ENCODE peak calls at places on chromosome 2, in nine cellular contexts. L is transverse colon, N is body of pancreas, J is thyroid gland, S is suprapubic skin, T is A549, O is ovary, V is stomach, K is esophagus squamous epithelium. M is an unnamed sample.

GRCh38 chr2:234243871-234244565 is 193.5 kb downstream of the SPP2 start:
- DNase-seq in L (no peak), N (no peak), J (no peak), S (no peak), T (no peak), O (no peak), V (no peak), K (no peak), M (no peak)

GRCh38 chr2:79393806-79394484 is 118.9 kb upstream of the CTNNA2 start:
- DNase-seq in L (no peak), N (no peak), J (no peak), S (no peak), T (no peak), O (no peak), V (no peak), K (no peak), M (no peak)

GRCh38 chr2:26721267-26722032 is 28.9 kb downstream of the KCNK3 start:
- DNase-seq in L (peak; percentile 37), N (peak; percentile 90), J (peak; percentile 52), S (no peak), T (peak; percentile 80), O (peak; percentile 27), V (peak; percentile 84), K (no peak), M (no peak)

GRCh38 chr2:152716805-152717241 is 438 bp downstream of the PRPF40A start:
- DNase-seq in L (peak; percentile 35), N (no peak), J (peak; percentile 6), S (no peak), T (peak; percentile 14), O (peak; percentile 44), V (no peak), K (no peak), M (peak; percentile 13)

GRCh38 chr2:25227576-25227975 is 59.2 kb upstream of the POMC start:
- DNase-seq in L (no peak), N (no peak), J (no peak), S (no peak), T (no peak), O (no peak), V (no peak), K (no peak), M (no peak)

GRCh38 chr2:20167356-20167755 is 57.6 kb downstream of the SDC1 start:
- DNase-seq in L (no peak), N (no peak), J (no peak), S (peak; percentile 37), T (no peak), O (no peak), V (no peak), K (no peak), M (no peak)

GRCh38 chr2:216519154-216519762 is 20.6 kb downstream of the RPL37A start:
- DNase-seq in L (peak; percentile 72), N (peak; percentile 82), J (peak; percentile 73), S (no peak), T (peak; percentile 52), O (peak; percentile 48), V (peak; percentile 80), K (no peak), M (peak; percentile 68)

GRCh38 chr2:183105402-183106134 is 18.7 kb upstream of the NUP35 start:
- DNase-seq in L (no peak), N (no peak), J (no peak), S (no peak), T (no peak), O (no peak), V (no peak), K (no peak), M (no peak)

GRCh38 chr2:8247905-8248622 is 433.8 kb upstream of the ID2 start:
- DNase-seq in L (no peak), N (no peak), J (no peak), S (no peak), T (no peak), O (no peak), V (no peak), K (no peak), M (no peak)

GRCh38 chr2:209872675-209873074 is 101.0 kb downstream of the UNC80 start:
- DNase-seq in L (no peak), N (peak; percentile 34), J (peak; percentile 94), S (no peak), T (no peak), O (peak; percentile 26), V (peak; percentile 29), K (no peak), M (peak; percentile 35)

GRCh38 chr2:119260636-119261497 is 37.2 kb downstream of the STEAP3 start:
- DNase-seq in L (no peak), N (no peak), J (no peak), S (no peak), T (no peak), O (no peak), V (no peak), K (no peak), M (no peak)

GRCh38 chr2:140876015-140876414 is 1254.8 kb downstream of the LRP1B start:
- DNase-seq in L (no peak), N (no peak), J (no peak), S (no peak), T (no peak), O (no peak), V (no peak), K (no peak), M (no peak)

GRCh38 chr2:176997074-176997791 is 215.4 kb upstream of the HNRNPA3 start:
- DNase-seq in L (peak; percentile 33), N (no peak), J (no peak), S (no peak), T (peak; percentile 14), O (no peak), V (peak; percentile 26), K (no peak), M (no peak)

GRCh38 chr2:99552529-99552928 is 62.7 kb upstream of the REV1 start:
- DNase-seq in L (no peak), N (peak; percentile 36), J (peak; percentile 56), S (no peak), T (no peak), O (no peak), V (peak; percentile 40), K (no peak), M (peak; percentile 74)

DNA sequence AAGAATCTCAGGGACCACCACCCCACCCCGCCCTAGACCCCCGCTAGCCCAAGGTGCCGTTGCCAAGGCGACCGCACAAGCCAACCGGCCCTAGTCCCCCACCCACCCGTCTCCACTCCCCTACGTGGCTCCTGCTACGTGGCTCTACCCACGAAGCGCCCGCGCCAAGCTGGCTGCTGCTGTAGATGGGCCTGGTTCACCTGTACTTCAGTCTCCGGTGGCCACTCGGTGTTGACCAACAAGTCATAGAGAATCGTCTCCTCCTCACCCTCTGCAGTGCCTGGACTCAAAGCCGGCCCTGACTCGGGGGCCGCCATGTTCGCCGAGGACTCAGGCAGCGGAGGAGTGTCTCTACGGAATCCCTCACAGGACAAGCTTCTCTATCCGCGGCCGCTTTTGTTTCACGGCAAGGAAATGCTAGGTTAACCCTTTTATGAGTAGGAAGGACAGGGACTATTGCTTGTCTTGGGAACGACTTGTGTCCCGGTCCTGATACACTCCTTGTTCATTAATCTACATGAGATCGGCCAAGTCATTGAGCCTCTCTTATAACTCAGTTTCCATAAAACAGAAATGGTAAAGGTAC is at the start of gene NBAS:
- DNase-seq in L (peak; percentile 90), N (peak; percentile 91), J (peak; percentile 88), S (peak; percentile 90), T (peak; percentile 82), O (peak; percentile 84), V (peak; percentile 86), K (peak; percentile 34), M (peak; percentile 90)
- TF ChIP-seq POLR2A in L (no peak), N (peak; percentile 59), J (no peak), S (no peak), T (peak; percentile 85), O (peak; percentile 26), V (no peak), K (no peak), M (peak; percentile 39)

GRCh38 chr2:62205554-62205953 is 9.6 kb downstream of the B3GNT2 start:
- DNase-seq in L (no peak), N (no peak), J (no peak), S (no peak), T (no peak), O (no peak), V (no peak), K (no peak), M (no peak)

GRCh38 chr2:62208082-62208757 is 12.3 kb downstream of the B3GNT2 start:
- DNase-seq in L (no peak), N (no peak), J (peak; percentile 34), S (no peak), T (no peak), O (no peak), V (no peak), K (no peak), M (no peak)

GRCh38 chr2:62204998-62205496 is 9.1 kb downstream of the B3GNT2 start:
- DNase-seq in L (no peak), N (peak; percentile 31), J (no peak), S (no peak), T (no peak), O (no peak), V (no peak), K (no peak), M (no peak)

GRCh38 chr2:62207480-62207879 is 11.6 kb downstream of the B3GNT2 start:
- DNase-seq in L (no peak), N (no peak), J (no peak), S (no peak), T (no peak), O (no peak), V (no peak), K (no peak), M (no peak)

GRCh38 chr2:62206024-62206423 is 10.1 kb downstream of the B3GNT2 start:
- DNase-seq in L (no peak), N (no peak), J (no peak), S (no peak), T (no peak), O (no peak), V (no peak), K (no peak), M (no peak)
- H3K4me1 ChIP-seq in L (peaks cover 8% of the 10 kb centered on the region), N (peaks cover 49% of the 10 kb centered on the region), J (peaks cover 54% of the 10 kb centered on the region), S (peaks cover 28% of the 10 kb centered on the region), T (peaks cover 6% of the 10 kb centered on the region), O (peaks cover 18% of the 10 kb centered on the region), V (peaks cover 20% of the 10 kb centered on the region), K (peaks cover 14% of the 10 kb centered on the region), M (peaks cover 49% of the 10 kb centered on the region)

GRCh38 chr2:120466704-120467054 is 120.7 kb downstream of the INHBB start:
- DNase-seq in L (no peak), N (no peak), J (no peak), S (no peak), T (no peak), O (no peak), V (no peak), K (no peak), M (no peak)
- H3K27ac ChIP-seq in L (no peak overlapping the region), N (no peak overlapping the region), J (no peak overlapping the region), S (no peak overlapping the region), T (peak overlapping the region; percentile 55), O (no peak overlapping the region), V (peak overlapping the region; percentile 9), K (no peak overlapping the region), M (no peak overlapping the region)

GRCh38 chr2:213220967-213221603 is 63.2 kb upstream of the SPAG16 start:
- DNase-seq in L (no peak), N (no peak), J (no peak), S (no peak), T (no peak), O (no peak), V (no peak), K (no peak), M (no peak)
- TF ChIP-seq POLR2A in L (no peak), N (no peak), J (no peak), S (no peak), T (no peak), O (no peak), V (no peak), K (no peak), M (no peak)

GRCh38 chr2:230444832-230445231 is 28.8 kb downstream of the SP100 start:
- DNase-seq in L (no peak), N (no peak), J (no peak), S (no peak), T (no peak), O (no peak), V (no peak), K (no peak), M (no peak)
- H3K4me1 ChIP-seq in L (no peaks in the 10 kb centered on the region), N (no peaks in the 10 kb centered on the region), J (no peaks in the 10 kb centered on the region), S (peaks cover 16% of the 10 kb centered on the region), T (no peaks in the 10 kb centered on the region), O (peaks cover 3% of the 10 kb centered on the region), V (no peaks in the 10 kb centered on the region), K (no peaks in the 10 kb centered on the region), M (peaks cover 21% of the 10 kb centered on the region)

M was measured in heart left ventricle.